ENCODE peak calls at places on chromosomes 11 and 22, in five cellular contexts. R is SK-N-SH, Z is HCT116, B is K562, S is GM12878. K is an unnamed sample.

GRCh38 chr11:47617417-47617809 is 23.2 kb upstream of the C1QTNF4 start:
- DNase-seq in S (no peak), Z (no peak), R (no peak), B (no peak), K (no peak)

GRCh38 chr22:26883393-26883792 is 226.0 kb downstream of the MIAT start:
- DNase-seq in Z (no peak), S (no peak), B (no peak), R (no peak), K (no peak)

GRCh38 chr11:71188886-71189767 is 63.2 kb downstream of the SHANK2 start:
- DNase-seq in R (no peak), B (no peak), S (no peak), Z (no peak), K (no peak)

GRCh38 chr11:75151346-75152047 is 590 bp downstream of the SLCO2B1 start:
- DNase-seq in Z (no peak), B (no peak), R (no peak), S (no peak), K (no peak)

GRCh38 chr11:3223932-3224729 is 5.5 kb upstream of the MRGPRG start:
- DNase-seq in R (peak; percentile 58), Z (no peak), S (no peak), B (peak; percentile 51), K (no peak)

GRCh38 chr22:46528121-46528610 is 9.3 kb downstream of the CELSR1 start:
- DNase-seq in S (no peak), B (no peak), R (no peak), Z (peak; percentile 69), K (no peak)

GRCh38 chr11:73870261-73870660 is 6.4 kb downstream of the COA4 start:
- DNase-seq in B (no peak), Z (no peak), S (no peak), R (no peak), K (no peak)

GRCh38 chr11:118658372-118659313 is 20.8 kb downstream of the TREH start:
- DNase-seq in Z (no peak), B (peak; percentile 34), S (no peak), R (no peak), K (no peak)

GRCh38 chr11:8683115-8683807 is 669 bp downstream of the RPL27A start:
- DNase-seq in S (no peak), R (no peak), Z (no peak), B (no peak), K (no peak)

GRCh38 chr11:130674686-130675085 is 226.2 kb downstream of the ADAMTS15 start:
- DNase-seq in Z (no peak), B (no peak), S (no peak), R (no peak), K (no peak)

GRCh38 chr22:43570531-43571144 is 158.8 kb downstream of the MPPED1 start:
- DNase-seq in R (no peak), S (no peak), B (no peak), Z (no peak), K (no peak)

GRCh38 chr22:24582111-24582814 is 10.6 kb downstream of the LRRC75B start:
- DNase-seq in Z (no peak), S (no peak), R (no peak), B (no peak), K (no peak)

GRCh38 chr11:73315288-73316020 is 7.4 kb downstream of the ARHGEF17 start:
- DNase-seq in R (no peak), S (no peak), B (no peak), Z (no peak), K (no peak)

GRCh38 chr11:75347781-75348613 is 3.5 kb downstream of the ARRB1 start:
- DNase-seq in R (peak; percentile 31), Z (no peak), B (no peak), S (no peak), K (no peak)

GRCh38 chr11:14345668-14346067 is 13.3 kb downstream of the RRAS2 start:
- DNase-seq in S (no peak), B (no peak), R (no peak), Z (no peak), K (no peak)

GRCh38 chr11:44305643-44306468 is 4.1 kb downstream of the ALX4 start:
- DNase-seq in B (no peak), S (no peak), R (peak; percentile 62), Z (no peak), K (no peak)

GRCh38 chr11:64224151-64224890 is 1.7 kb downstream of the TRPT1 start:
- DNase-seq in R (no peak), Z (no peak), B (no peak), S (no peak), K (no peak)

GRCh38 chr22:22520667-22521602 is 865 bp upstream of the ZNF280A start:
- DNase-seq in Z (no peak), S (no peak), B (peak; percentile 85), R (no peak), K (no peak)

GRCh38 chr11:131691558-131692041 is 321.2 kb downstream of the NTM start:
- DNase-seq in B (peak; percentile 82), R (peak; percentile 94), Z (no peak), S (no peak), K (no peak)
- TF ChIP-seq REST in B (no peak), R (no peak), Z (no peak), S (no peak), K (no peak)

GRCh38 chr11:110198031-110198729 is 98.2 kb downstream of the RDX start:
- DNase-seq in S (no peak), Z (no peak), R (no peak), B (no peak), K (no peak)

GRCh38 chr11:110200836-110201235 is 95.6 kb downstream of the RDX start:
- DNase-seq in B (no peak), Z (no peak), S (no peak), R (no peak), K (no peak)

GRCh38 chr11:110200241-110200640 is 96.2 kb downstream of the RDX start:
- DNase-seq in Z (no peak), B (no peak), S (no peak), R (no peak), K (no peak)

GRCh38 chr11:110196884-110197420 is 99.5 kb downstream of the RDX start:
- DNase-seq in R (no peak), B (no peak), Z (no peak), S (no peak), K (no peak)

DNA sequence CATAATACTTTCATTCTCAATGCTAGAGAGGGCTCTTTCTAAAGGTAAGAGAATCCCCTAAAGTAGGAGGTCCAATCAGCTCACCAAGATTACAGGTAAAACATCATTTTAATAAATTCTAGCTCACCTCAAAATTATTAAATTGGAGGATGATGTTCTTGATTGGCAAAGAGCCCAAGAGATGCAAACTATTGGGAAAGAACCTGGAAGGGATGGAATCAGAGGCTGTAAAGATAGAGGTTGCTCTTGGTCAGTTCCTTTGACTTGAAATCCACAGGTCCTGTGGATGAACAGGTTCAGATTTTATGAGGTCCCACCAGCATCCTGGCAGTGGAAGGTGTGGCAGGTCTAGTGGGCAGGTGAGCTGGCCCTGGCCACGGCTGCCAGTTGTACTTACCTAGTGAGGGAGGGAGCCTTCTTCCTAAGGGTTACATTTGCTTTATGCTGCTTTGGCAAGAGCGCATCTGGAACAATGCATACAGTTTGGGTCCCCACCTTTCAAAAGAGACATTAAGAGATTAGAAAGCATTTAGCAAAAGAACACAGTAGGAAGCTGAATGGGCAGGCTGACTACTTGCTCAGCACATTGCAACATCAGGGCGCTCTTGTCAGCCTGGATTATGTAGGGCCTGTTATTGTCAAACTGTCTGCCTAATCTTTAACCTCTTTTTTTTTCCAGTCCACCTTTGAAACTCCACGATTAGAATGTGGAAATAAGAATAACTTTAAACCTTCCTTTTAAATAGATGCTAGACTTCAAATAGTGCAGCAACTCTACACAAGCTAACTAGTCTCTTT is 97.0 kb downstream of the RDX start:
- DNase-seq in R (no peak), S (no peak), Z (no peak), B (no peak), K (no peak)
- TF ChIP-seq SIN3A in R (no peak), S (no peak), Z (no peak), B (no peak), K (no peak)

GRCh38 chr22:41661088-41661487 is 27.6 kb downstream of the SNU13 start:
- DNase-seq in S (no peak), B (no peak), Z (no peak), R (no peak), K (no peak)
- TF ChIP-seq REST in S (no peak), B (no peak), Z (no peak), R (no peak), K (no peak)

DNA sequence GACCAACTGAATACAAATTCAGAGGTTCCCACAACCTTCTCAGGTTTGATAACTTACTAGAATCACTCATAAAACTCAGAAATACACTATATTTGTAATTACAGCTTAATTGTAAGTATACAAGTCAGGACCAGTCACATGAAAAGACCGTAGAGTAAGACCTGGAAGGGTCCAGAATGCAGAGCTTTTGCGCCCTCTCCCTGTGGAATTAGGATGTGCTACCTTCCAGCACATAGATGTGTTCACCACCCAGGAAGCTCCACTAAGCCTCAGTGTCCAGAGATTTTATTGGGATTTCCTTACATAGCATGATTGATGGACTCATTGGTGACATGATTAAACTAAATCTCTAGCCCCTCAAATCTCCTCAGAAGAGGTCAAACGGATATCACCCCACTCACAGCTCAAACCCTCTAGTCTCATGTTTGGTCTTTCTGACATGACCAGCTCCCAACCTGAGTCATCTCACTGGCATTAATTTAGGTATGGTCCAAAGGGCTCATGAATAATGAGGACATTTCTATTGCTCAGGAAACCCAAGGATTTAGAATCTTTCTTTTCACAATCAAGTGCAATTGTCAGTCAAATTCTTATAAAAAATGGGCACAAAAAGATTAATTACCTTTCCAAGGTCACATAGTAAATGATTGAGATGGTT is 77.2 kb upstream of the UBASH3B start:
- DNase-seq in Z (no peak), R (no peak), S (no peak), B (no peak), K (no peak)
- TF ChIP-seq SIN3A in Z (no peak), R (no peak), S (no peak), B (no peak), K (no peak)

GRCh38 chr11:41379084-41379483 is 80.4 kb downstream of the LRRC4C start:
- DNase-seq in Z (no peak), B (no peak), S (no peak), R (no peak), K (no peak)
- TF ChIP-seq REST in Z (no peak), B (no peak), S (no peak), R (no peak), K (no peak)

DNA sequence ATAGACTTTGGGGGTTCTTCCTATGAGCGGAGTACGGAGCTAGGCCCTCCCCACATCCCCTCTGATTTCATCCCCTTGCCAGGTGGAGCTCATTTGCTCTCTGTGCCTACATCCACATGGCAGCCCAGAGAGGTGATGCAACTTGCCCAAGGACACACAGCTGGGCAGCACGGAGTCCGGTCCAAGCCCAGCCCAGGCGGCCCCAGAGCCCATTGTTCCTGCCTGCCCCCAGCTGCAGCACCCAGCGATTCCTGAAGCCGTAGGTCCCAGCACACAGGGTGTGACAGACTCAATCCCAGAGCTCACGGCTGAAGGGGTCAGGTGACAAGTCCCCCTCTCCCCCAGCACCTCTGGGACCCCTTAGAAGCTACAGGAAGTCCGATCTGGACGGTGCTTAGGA is 22.2 kb upstream of the RFPL3 start:
- DNase-seq in S (no peak), B (no peak), Z (no peak), R (no peak), K (no peak)
- TF ChIP-seq SIN3A in S (no peak), B (no peak), Z (no peak), R (no peak), K (no peak)